ENCODE peak calls at places on chromosomes 12 and 14, in five cellular contexts. One of them, this sample, is unnamed.

GRCh38 chr12:68106160-68106559 is 53.4 kb downstream of the IFNG start:
- DNase-seq in stimulated activated CD4-positive, alpha-beta T cell treated with anti-CD3 and anti-CD28 coated beads, Interleukin-4, amount 100 ng/mL, for 24 hours: no peak
- DNase-seq in CD8-positive, alpha-beta memory T cell: no peak
- DNase-seq in stimulated activated CD8-positive, alpha-beta memory T cell treated with anti-CD3 and anti-CD28 coated beads, Interleukin-4, amount 100 ng/mL, for 24 hours: no peak
- DNase-seq in T follicular helper cell: no peak
- DNase-seq in this sample: no peak

GRCh38 chr12:127400231-127400630 is 866.7 kb upstream of the TMEM132C start:
- DNase-seq in stimulated activated CD4-positive, alpha-beta T cell treated with anti-CD3 and anti-CD28 coated beads, Interleukin-4, amount 100 ng/mL, for 24 hours: no peak
- DNase-seq in CD8-positive, alpha-beta memory T cell: no peak
- DNase-seq in stimulated activated CD8-positive, alpha-beta memory T cell treated with anti-CD3 and anti-CD28 coated beads, Interleukin-4, amount 100 ng/mL, for 24 hours: no peak
- DNase-seq in T follicular helper cell: no peak
- DNase-seq in this sample: no peak

GRCh38 chr14:81219821-81220487 is 805 bp downstream of the GTF2A1 start:
- DNase-seq in stimulated activated CD4-positive, alpha-beta T cell treated with anti-CD3 and anti-CD28 coated beads, Interleukin-4, amount 100 ng/mL, for 24 hours: peak
- DNase-seq in CD8-positive, alpha-beta memory T cell: peak
- DNase-seq in stimulated activated CD8-positive, alpha-beta memory T cell treated with anti-CD3 and anti-CD28 coated beads, Interleukin-4, amount 100 ng/mL, for 24 hours: peak
- DNase-seq in T follicular helper cell: peak
- DNase-seq in this sample: peak

GRCh38 chr12:3137268-3137761 is 60.1 kb downstream of the TSPAN9 start:
- DNase-seq in stimulated activated CD4-positive, alpha-beta T cell treated with anti-CD3 and anti-CD28 coated beads, Interleukin-4, amount 100 ng/mL, for 24 hours: no peak
- DNase-seq in CD8-positive, alpha-beta memory T cell: no peak
- DNase-seq in stimulated activated CD8-positive, alpha-beta memory T cell treated with anti-CD3 and anti-CD28 coated beads, Interleukin-4, amount 100 ng/mL, for 24 hours: no peak
- DNase-seq in T follicular helper cell: no peak
- DNase-seq in this sample: no peak

GRCh38 chr12:50842637-50843493 is at the start of gene TMPRSS12:
- DNase-seq in stimulated activated CD4-positive, alpha-beta T cell treated with anti-CD3 and anti-CD28 coated beads, Interleukin-4, amount 100 ng/mL, for 24 hours: no peak
- DNase-seq in CD8-positive, alpha-beta memory T cell: no peak
- DNase-seq in stimulated activated CD8-positive, alpha-beta memory T cell treated with anti-CD3 and anti-CD28 coated beads, Interleukin-4, amount 100 ng/mL, for 24 hours: no peak
- DNase-seq in T follicular helper cell: no peak
- DNase-seq in this sample: no peak

GRCh38 chr12:46177020-46177419 is 91.8 kb downstream of the SLC38A1 start:
- DNase-seq in stimulated activated CD4-positive, alpha-beta T cell treated with anti-CD3 and anti-CD28 coated beads, Interleukin-4, amount 100 ng/mL, for 24 hours: no peak
- DNase-seq in CD8-positive, alpha-beta memory T cell: no peak
- DNase-seq in stimulated activated CD8-positive, alpha-beta memory T cell treated with anti-CD3 and anti-CD28 coated beads, Interleukin-4, amount 100 ng/mL, for 24 hours: no peak
- DNase-seq in T follicular helper cell: no peak
- DNase-seq in this sample: no peak

GRCh38 chr12:65900912-65901672 is 76.8 kb downstream of the HMGA2 start:
- DNase-seq in stimulated activated CD4-positive, alpha-beta T cell treated with anti-CD3 and anti-CD28 coated beads, Interleukin-4, amount 100 ng/mL, for 24 hours: no peak
- DNase-seq in CD8-positive, alpha-beta memory T cell: no peak
- DNase-seq in stimulated activated CD8-positive, alpha-beta memory T cell treated with anti-CD3 and anti-CD28 coated beads, Interleukin-4, amount 100 ng/mL, for 24 hours: no peak
- DNase-seq in T follicular helper cell: no peak
- DNase-seq in this sample: no peak

GRCh38 chr12:44015333-44015941 is 179.6 kb downstream of the TMEM117 start:
- DNase-seq in stimulated activated CD4-positive, alpha-beta T cell treated with anti-CD3 and anti-CD28 coated beads, Interleukin-4, amount 100 ng/mL, for 24 hours: no peak
- DNase-seq in CD8-positive, alpha-beta memory T cell: peak
- DNase-seq in stimulated activated CD8-positive, alpha-beta memory T cell treated with anti-CD3 and anti-CD28 coated beads, Interleukin-4, amount 100 ng/mL, for 24 hours: no peak
- DNase-seq in T follicular helper cell: no peak
- DNase-seq in this sample: no peak

This sample was measured in T-helper 9 cell.